ENCODE peak calls at places on chromosomes 3 and 15, in four cellular contexts. One of them, this sample, is unnamed.

GRCh38 chr3:97940034-97940433 is 32.2 kb downstream of the RIOX2 start:
- DNase-seq in MM.1S: no peak
- DNase-seq in PC-9: no peak
- DNase-seq in cardiac muscle cell: no peak
- DNase-seq in this sample: no peak

GRCh38 chr15:48001393-48002059 is 119.3 kb upstream of the SLC24A5 start:
- DNase-seq in MM.1S: peak; percentile 56
- DNase-seq in PC-9: no peak
- DNase-seq in cardiac muscle cell: no peak
- DNase-seq in this sample: no peak

GRCh38 chr3:143327388-143327787 is 207.8 kb downstream of the CHST2 start:
- DNase-seq in MM.1S: no peak
- DNase-seq in PC-9: no peak
- DNase-seq in cardiac muscle cell: no peak
- DNase-seq in this sample: no peak

GRCh38 chr3:88005066-88005465 is 53.7 kb downstream of the CGGBP1 start:
- DNase-seq in MM.1S: peak; percentile 36
- DNase-seq in PC-9: no peak
- DNase-seq in cardiac muscle cell: peak; percentile 55
- DNase-seq in this sample: peak; percentile 9

GRCh38 chr3:194384569-194385001 is 14.5 kb downstream of the GP5 start:
- DNase-seq in MM.1S: no peak
- DNase-seq in PC-9: no peak
- DNase-seq in cardiac muscle cell: no peak
- DNase-seq in this sample: no peak

GRCh38 chr3:101509811-101510210 is 3.2 kb downstream of the SENP7 start:
- DNase-seq in MM.1S: no peak
- DNase-seq in PC-9: no peak
- DNase-seq in cardiac muscle cell: peak; percentile 65
- DNase-seq in this sample: no peak

GRCh38 chr15:66483131-66483566 is 14.4 kb downstream of the SNAPC5 start:
- DNase-seq in MM.1S: no peak
- DNase-seq in PC-9: peak; percentile 89
- DNase-seq in cardiac muscle cell: peak; percentile 62
- DNase-seq in this sample: peak; percentile 70

GRCh38 chr3:100155105-100155504 is 40.8 kb upstream of the FILIP1L start:
- DNase-seq in MM.1S: no peak
- DNase-seq in PC-9: no peak
- DNase-seq in cardiac muscle cell: no peak
- DNase-seq in this sample: no peak

GRCh38 chr3:114775395-114775794 is 371.7 kb downstream of the ZBTB20 start:
- DNase-seq in MM.1S: no peak
- DNase-seq in PC-9: no peak
- DNase-seq in cardiac muscle cell: peak; percentile 33
- DNase-seq in this sample: no peak

GRCh38 chr3:187841552-187841951 is 96.3 kb upstream of the BCL6 start:
- DNase-seq in MM.1S: no peak
- DNase-seq in PC-9: peak; percentile 53
- DNase-seq in cardiac muscle cell: peak; percentile 15
- DNase-seq in this sample: no peak

GRCh38 chr3:127264292-127264691 is 23.6 kb downstream of the PRR20G start:
- DNase-seq in MM.1S: no peak
- DNase-seq in PC-9: no peak
- DNase-seq in cardiac muscle cell: peak; percentile 3
- DNase-seq in this sample: no peak

GRCh38 chr3:190568036-190568435 is 54.2 kb downstream of the IL1RAP start:
- DNase-seq in MM.1S: no peak
- DNase-seq in PC-9: no peak
- DNase-seq in cardiac muscle cell: peak; percentile 20
- DNase-seq in this sample: no peak

GRCh38 chr3:188097786-188098185 is 56.2 kb upstream of the LPP start:
- DNase-seq in MM.1S: no peak
- DNase-seq in PC-9: no peak
- DNase-seq in cardiac muscle cell: no peak
- DNase-seq in this sample: no peak

GRCh38 chr3:112002458-112002971 is 3.8 kb downstream of the TAGLN3 start:
- DNase-seq in MM.1S: no peak
- DNase-seq in PC-9: no peak
- DNase-seq in cardiac muscle cell: no peak
- DNase-seq in this sample: no peak

GRCh38 chr3:109819786-109820185 is 482.4 kb upstream of the DPPA4 start:
- DNase-seq in MM.1S: no peak
- DNase-seq in PC-9: no peak
- DNase-seq in cardiac muscle cell: no peak
- DNase-seq in this sample: no peak
- H3K27me3 ChIP-seq in MM.1S: no peaks in the 10 kb centered on the region
- H3K27me3 ChIP-seq in PC-9: no peaks in the 10 kb centered on the region
- H3K27me3 ChIP-seq in cardiac muscle cell: no peaks in the 10 kb centered on the region
- H3K27me3 ChIP-seq in this sample: no peaks in the 10 kb centered on the region

GRCh38 chr3:50502584-50503423 is 630 bp downstream of the CACNA2D2 start:
- DNase-seq in MM.1S: no peak
- DNase-seq in PC-9: no peak
- DNase-seq in cardiac muscle cell: no peak
- DNase-seq in this sample: no peak
- H3K27me3 ChIP-seq in MM.1S: peaks cover 83% of the 10 kb centered on the region
- H3K27me3 ChIP-seq in PC-9: peaks cover 85% of the 10 kb centered on the region
- H3K27me3 ChIP-seq in cardiac muscle cell: peaks cover 16% of the 10 kb centered on the region
- H3K27me3 ChIP-seq in this sample: peaks cover 76% of the 10 kb centered on the region

DNA sequence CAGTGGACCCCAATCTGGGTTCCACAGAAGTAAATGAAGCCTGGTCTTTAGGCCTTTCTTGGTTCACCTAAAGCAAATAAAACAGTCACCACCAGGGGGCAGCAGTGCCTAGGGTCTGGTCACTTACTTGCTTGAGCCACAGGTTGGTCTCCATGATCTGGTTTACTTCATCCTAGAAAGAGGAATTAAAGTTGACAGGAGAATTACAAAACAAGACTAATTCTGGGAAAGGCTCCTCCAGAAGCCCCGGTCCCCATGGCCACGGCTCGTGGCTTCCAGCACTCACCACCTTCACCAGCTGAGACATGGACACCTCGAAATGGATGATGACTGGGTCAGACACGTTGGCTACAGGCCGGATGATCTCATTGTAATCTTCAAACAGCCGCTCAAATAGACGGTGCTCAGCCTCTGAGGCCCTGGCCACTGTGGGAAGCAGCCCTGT is 2.3 kb downstream of the CHRNA3 start:
- DNase-seq in MM.1S: peak; percentile 83
- DNase-seq in PC-9: peak; percentile 72
- DNase-seq in cardiac muscle cell: peak; percentile 94
- DNase-seq in this sample: peak; percentile 21
- H3K27me3 ChIP-seq in MM.1S: peaks cover 22% of the 10 kb centered on the region
- H3K27me3 ChIP-seq in PC-9: peaks cover 19% of the 10 kb centered on the region
- H3K27me3 ChIP-seq in cardiac muscle cell: peaks cover 33% of the 10 kb centered on the region
- H3K27me3 ChIP-seq in this sample: peaks cover 31% of the 10 kb centered on the region

GRCh38 chr3:38657369-38657768 is 7.9 kb upstream of the SCN5A start:
- DNase-seq in MM.1S: no peak
- DNase-seq in PC-9: no peak
- DNase-seq in cardiac muscle cell: no peak
- DNase-seq in this sample: no peak
- H3K27me3 ChIP-seq in MM.1S: no peaks in the 10 kb centered on the region
- H3K27me3 ChIP-seq in PC-9: peaks cover 32% of the 10 kb centered on the region
- H3K27me3 ChIP-seq in cardiac muscle cell: peaks cover 32% of the 10 kb centered on the region
- H3K27me3 ChIP-seq in this sample: peaks cover 32% of the 10 kb centered on the region

GRCh38 chr3:128486157-128486691 is 6.8 kb downstream of the GATA2 start:
- DNase-seq in MM.1S: no peak
- DNase-seq in PC-9: no peak
- DNase-seq in cardiac muscle cell: no peak
- DNase-seq in this sample: no peak

GRCh38 chr3:128485283-128486156 is 7.5 kb downstream of the GATA2 start:
- DNase-seq in MM.1S: no peak
- DNase-seq in PC-9: no peak
- DNase-seq in cardiac muscle cell: no peak
- DNase-seq in this sample: no peak

GRCh38 chr3:128487538-128487812 is 5.5 kb downstream of the GATA2 start:
- DNase-seq in MM.1S: no peak
- DNase-seq in PC-9: no peak
- DNase-seq in cardiac muscle cell: no peak
- DNase-seq in this sample: no peak

GRCh38 chr3:128487813-128488635 is 5.0 kb downstream of the GATA2 start:
- DNase-seq in MM.1S: peak; percentile 53
- DNase-seq in PC-9: peak; percentile 94
- DNase-seq in cardiac muscle cell: peak; percentile 93
- DNase-seq in this sample: peak; percentile 28

GRCh38 chr3:128486692-128487537 is 6.1 kb downstream of the GATA2 start:
- DNase-seq in MM.1S: no peak
- DNase-seq in PC-9: peak; percentile 45
- DNase-seq in cardiac muscle cell: peak; percentile 61
- DNase-seq in this sample: no peak
- H3K27me3 ChIP-seq in MM.1S: peaks cover 100% of the 10 kb centered on the region
- H3K27me3 ChIP-seq in PC-9: no peaks in the 10 kb centered on the region
- H3K27me3 ChIP-seq in cardiac muscle cell: peaks cover 93% of the 10 kb centered on the region
- H3K27me3 ChIP-seq in this sample: peaks cover 90% of the 10 kb centered on the region